ENCODE peak calls at places on chromosomes 1 and 21, in five cellular contexts. D is epithelial cell of esophagus; Y is dorsolateral prefrontal cortex; K is activated naive CD4-positive, alpha-beta T cell treated with anti-CD3 and anti-CD28 coated beads, Interleukin-2, amount 10 ng/mL, durations not matched to agents 7 days and 5 days; I is NCI-H1092 treated with DMSO at 0.1 percent for 48 hours. C is an unnamed sample.

GRCh38 chr1:1629430-1630190 is 2.4 kb upstream of the MMP23B start:
- DNase-seq in D (no peak), I (no peak), K (peak), Y (no peak), C (no peak)

GRCh38 chr1:17168480-17168878 is 36.4 kb upstream of the PADI1 start:
- DNase-seq in I (no peak), K (no peak), D (no peak), Y (no peak), C (no peak)

GRCh38 chr1:234079896-234080295 is 175.4 kb downstream of the SLC35F3 start:
- DNase-seq in Y (no peak), K (no peak), D (no peak), I (no peak), C (no peak)

GRCh38 chr1:201245082-201245481 is 38.2 kb upstream of the PKP1 start:
- DNase-seq in K (no peak), Y (no peak), D (no peak), I (peak), C (no peak)

GRCh38 chr21:38386967-38387366 is 111.3 kb downstream of the ERG start:
- DNase-seq in K (no peak), D (peak), I (no peak), Y (no peak), C (no peak)

GRCh38 chr1:155178441-155179106 is 4.9 kb downstream of the TRIM46 start:
- DNase-seq in Y (peak), I (no peak), K (peak), D (no peak), C (no peak)

GRCh38 chr21:31781737-31782136 is 49.8 kb upstream of the SCAF4 start:
- DNase-seq in Y (no peak), K (no peak), D (peak), I (peak), C (no peak)

GRCh38 chr1:196997428-196997827 is 20.1 kb downstream of the CFHR5 start:
- DNase-seq in Y (no peak), I (no peak), D (peak), K (no peak), C (no peak)

GRCh38 chr1:173870252-173871075 is 2.3 kb downstream of the ZBTB37 start:
- DNase-seq in Y (no peak), D (no peak), I (no peak), K (peak), C (no peak)

GRCh38 chr1:230322421-230322756 is 103.7 kb downstream of the PGBD5 start:
- DNase-seq in K (no peak), Y (no peak), I (no peak), D (no peak), C (no peak)

GRCh38 chr1:243974451-243975292 is 76.4 kb upstream of the ZBTB18 start:
- DNase-seq in D (peak), Y (no peak), I (peak), K (no peak), C (peak)

GRCh38 chr1:150798509-150798908 is 9.6 kb downstream of the CTSK start:
- DNase-seq in D (no peak), I (no peak), Y (no peak), K (no peak), C (peak)

GRCh38 chr1:211947396-211948295 is 87.7 kb downstream of the INTS7 start:
- DNase-seq in D (no peak), I (peak), K (no peak), Y (no peak), C (peak)

GRCh38 chr1:11053758-11054137 is 6.1 kb downstream of the SRM start:
- DNase-seq in D (peak), I (no peak), K (peak), Y (no peak), C (peak)

GRCh38 chr1:67969446-67969845 is 81.0 kb downstream of the DIRAS3 start:
- DNase-seq in I (no peak), D (no peak), Y (no peak), K (no peak), C (no peak)

GRCh38 chr1:215421772-215422171 is 145.3 kb upstream of the KCTD3 start:
- DNase-seq in I (no peak), D (no peak), K (no peak), Y (no peak), C (no peak)

GRCh38 chr1:29197590-29197924 is 15.9 kb upstream of the SRSF4 start:
- DNase-seq in K (peak), Y (no peak), D (peak), I (peak), C (no peak)

GRCh38 chr1:236565530-236565929 is 38.8 kb downstream of the HEATR1 start:
- DNase-seq in D (no peak), Y (no peak), I (no peak), K (no peak), C (no peak)

GRCh38 chr1:160618763-160619274 is 28.0 kb downstream of the SLAMF1 start:
- DNase-seq in Y (no peak), D (peak), I (no peak), K (peak), C (no peak)

GRCh38 chr1:78004719-78005346 is at the start of gene DNAJB4:
- DNase-seq in D (peak), I (no peak), K (peak), Y (peak), C (peak)

GRCh38 chr1:5755552-5756125 is 236.6 kb downstream of the NPHP4 start:
- DNase-seq in I (no peak), K (no peak), D (no peak), Y (no peak), C (no peak)

GRCh38 chr1:200972985-200973742 is 50.4 kb downstream of the KIF21B start:
- DNase-seq in K (no peak), I (no peak), D (no peak), Y (no peak), C (no peak)

GRCh38 chr1:21786640-21787039 is 3.7 kb upstream of the USP48 start:
- DNase-seq in Y (no peak), K (no peak), D (no peak), I (no peak), C (no peak)

GRCh38 chr1:228511539-228512445 is 24.6 kb downstream of the RNF187 start:
- DNase-seq in K (no peak), I (no peak), Y (no peak), D (no peak), C (no peak)